ENCODE peak calls at places on chromosome 17, in six cellular contexts. C is A549, B is HepG2, L is GM12878, Z is K562, G is upper lobe of left lung. A is an unnamed sample.

GRCh38 chr17:47057831-47058230 is 78.8 kb upstream of the RPRML start:
- ATAC-seq in C (no peak), B (peak; percentile 22), L (no peak), Z (no peak), G (no peak), A (no peak)

GRCh38 chr17:17239832-17240231 is 2.9 kb upstream of the FLCN start:
- ATAC-seq in C (no peak), B (no peak), L (no peak), Z (no peak), G (no peak), A (no peak)

GRCh38 chr17:17567114-17567513 is 24.4 kb downstream of the PEMT start:
- ATAC-seq in C (no peak), B (no peak), L (no peak), Z (no peak), G (no peak), A (no peak)

GRCh38 chr17:56637254-56637653 is 43.8 kb downstream of the NOG start:
- ATAC-seq in C (peak; percentile 49), B (no peak), L (no peak), Z (no peak), G (no peak), A (no peak)

GRCh38 chr17:64532409-64532808 is 25.6 kb downstream of the CEP95 start:
- ATAC-seq in C (no peak), B (no peak), L (no peak), Z (no peak), G (no peak), A (no peak)

GRCh38 chr17:39919087-39919683 is 750 bp upstream of the GSDMB start:
- ATAC-seq in C (no peak), B (no peak), L (no peak), Z (peak; percentile 48), G (no peak), A (no peak)

GRCh38 chr17:66760324-66760723 is 74.6 kb upstream of the CACNG5 start:
- ATAC-seq in C (no peak), B (no peak), L (no peak), Z (no peak), G (no peak), A (no peak)

GRCh38 chr17:74227681-74228080 is 14.3 kb downstream of the TTYH2 start:
- ATAC-seq in C (no peak), B (no peak), L (no peak), Z (no peak), G (no peak), A (no peak)

GRCh38 chr17:59413014-59413725 is 81.7 kb downstream of the YPEL2 start:
- ATAC-seq in C (no peak), B (no peak), L (no peak), Z (no peak), G (no peak), A (no peak)

GRCh38 chr17:3635474-3636153 is 436 bp downstream of the SHPK start:
- ATAC-seq in C (peak; percentile 6), B (peak; percentile 57), L (peak; percentile 1), Z (peak; percentile 3), G (no peak), A (no peak)

GRCh38 chr17:37696366-37696765 is 48.5 kb downstream of the HNF1B start:
- ATAC-seq in C (no peak), B (no peak), L (no peak), Z (no peak), G (no peak), A (no peak)

GRCh38 chr17:78401891-78402290 is 23.4 kb downstream of the PGS1 start:
- ATAC-seq in C (peak; percentile 11), B (no peak), L (no peak), Z (no peak), G (no peak), A (no peak)

GRCh38 chr17:17950806-17951205 is 21.4 kb downstream of the TOM1L2 start:
- ATAC-seq in C (peak; percentile 80), B (peak; percentile 60), L (no peak), Z (no peak), G (no peak), A (no peak)

GRCh38 chr17:17229416-17230098 is 7.4 kb downstream of the FLCN start:
- ATAC-seq in C (no peak), B (no peak), L (no peak), Z (no peak), G (no peak), A (peak; percentile 35)

GRCh38 chr17:48970865-48971687 is 2.7 kb upstream of the GIP start:
- ATAC-seq in C (peak; percentile 40), B (peak; percentile 95), L (no peak), Z (peak; percentile 5), G (no peak), A (no peak)

GRCh38 chr17:27651411-27652345 is 20.7 kb downstream of the LGALS9 start:
- ATAC-seq in C (peak; percentile 65), B (peak; percentile 29), L (peak; percentile 71), Z (peak; percentile 65), G (peak; percentile 59), A (peak; percentile 36)

DNA sequence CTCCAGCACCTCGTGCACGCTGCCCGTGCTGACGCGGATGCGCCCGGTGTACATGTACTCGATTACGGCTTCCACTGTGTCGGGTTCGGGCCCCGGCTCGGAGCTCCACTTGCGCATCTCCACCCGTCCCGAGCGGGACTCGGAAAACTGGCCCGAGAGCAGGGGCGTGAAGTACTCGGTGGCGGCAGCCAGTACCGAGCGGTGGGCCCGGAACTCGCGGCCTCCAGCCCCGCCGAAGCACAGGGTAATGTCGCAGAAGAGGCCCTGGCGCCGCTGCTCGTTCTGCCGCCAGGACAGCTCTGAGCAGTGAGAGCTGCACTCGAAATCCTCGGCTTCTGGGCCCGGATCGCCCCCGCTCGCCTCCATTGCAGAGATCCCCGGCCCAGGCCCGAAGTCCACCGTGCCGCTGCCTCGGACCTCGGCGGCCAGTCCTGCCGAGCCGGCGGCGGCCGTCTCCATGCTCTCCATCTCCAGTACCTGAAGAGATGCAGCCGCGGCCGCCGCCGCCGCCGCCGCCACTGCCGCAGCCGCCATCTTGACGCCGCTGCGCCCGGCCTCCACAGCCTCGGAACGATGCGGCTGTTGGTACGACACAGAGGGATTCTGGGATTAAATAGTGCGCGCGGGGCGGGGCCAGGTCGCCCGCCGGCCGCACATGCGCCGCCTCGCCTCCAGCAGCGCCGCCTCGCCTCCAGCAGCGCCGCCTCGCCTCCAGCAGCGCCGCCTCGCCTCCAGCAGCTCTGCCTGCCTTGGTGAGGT is at the start of gene KLHL11:
- ATAC-seq in C (peak; percentile 96), B (peak; percentile 93), L (peak; percentile 96), Z (peak; percentile 98), G (peak; percentile 93), A (peak; percentile 98)
- TF ChIP-seq POLR2A in C (peak; percentile 96), B (peak; percentile 93), L (peak; percentile 93), Z (peak; percentile 87), G (peak; percentile 90), A (peak; percentile 79)

DNA sequence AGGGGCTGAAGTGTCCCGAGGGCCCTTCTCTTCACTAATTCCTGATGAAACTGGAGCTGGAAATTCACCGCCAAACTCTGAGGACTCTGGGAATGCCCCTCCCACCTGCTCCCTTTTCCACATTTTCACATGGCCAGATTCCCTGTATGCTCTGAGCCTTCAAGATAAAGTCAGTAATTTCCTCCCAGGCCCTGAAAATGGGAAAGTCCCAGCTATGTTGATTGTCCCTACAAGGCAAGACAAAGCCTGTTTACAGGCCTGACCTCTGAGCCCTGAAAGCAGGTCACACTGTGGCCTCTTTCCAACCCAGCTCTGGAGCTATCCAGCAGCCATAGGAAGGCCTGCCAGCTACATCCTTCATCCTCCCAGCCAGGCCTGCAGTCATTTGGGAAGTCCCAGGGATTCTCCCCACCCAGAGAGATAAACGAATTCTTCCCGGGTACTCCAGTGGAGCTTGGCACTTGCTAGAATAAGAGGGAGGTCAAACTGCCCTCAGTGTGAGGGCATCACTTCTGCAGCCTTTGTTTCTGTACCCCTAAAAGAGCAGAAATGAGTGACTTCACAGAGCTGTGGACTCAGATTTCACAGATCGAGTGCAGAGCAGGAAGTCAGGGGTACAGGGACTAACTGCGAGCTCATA is 19.6 kb upstream of the CCL2 start:
- ATAC-seq in C (peak; percentile 62), B (peak; percentile 59), L (peak; percentile 23), Z (no peak), G (peak; percentile 73), A (peak; percentile 91)
- TF ChIP-seq EP300 in C (no peak), B (no peak), L (no peak), Z (no peak), G (no peak), A (no peak)

GRCh38 chr17:77280304-77280910 is 139.6 kb downstream of the SEC14L1 start:
- ATAC-seq in C (no peak), B (peak; percentile 3), L (no peak), Z (no peak), G (no peak), A (peak; percentile 15)

GRCh38 chr17:77284023-77284617 is 143.4 kb downstream of the SEC14L1 start:
- ATAC-seq in C (no peak), B (no peak), L (no peak), Z (no peak), G (no peak), A (no peak)

GRCh38 chr17:77281024-77281903 is 140.5 kb downstream of the SEC14L1 start:
- ATAC-seq in C (peak; percentile 60), B (peak; percentile 55), L (peak; percentile 83), Z (peak; percentile 85), G (peak; percentile 80), A (peak; percentile 73)

GRCh38 chr17:77281904-77282367 is 141.2 kb downstream of the SEC14L1 start:
- ATAC-seq in C (peak; percentile 19), B (peak; percentile 0), L (peak; percentile 62), Z (no peak), G (no peak), A (no peak)

DNA sequence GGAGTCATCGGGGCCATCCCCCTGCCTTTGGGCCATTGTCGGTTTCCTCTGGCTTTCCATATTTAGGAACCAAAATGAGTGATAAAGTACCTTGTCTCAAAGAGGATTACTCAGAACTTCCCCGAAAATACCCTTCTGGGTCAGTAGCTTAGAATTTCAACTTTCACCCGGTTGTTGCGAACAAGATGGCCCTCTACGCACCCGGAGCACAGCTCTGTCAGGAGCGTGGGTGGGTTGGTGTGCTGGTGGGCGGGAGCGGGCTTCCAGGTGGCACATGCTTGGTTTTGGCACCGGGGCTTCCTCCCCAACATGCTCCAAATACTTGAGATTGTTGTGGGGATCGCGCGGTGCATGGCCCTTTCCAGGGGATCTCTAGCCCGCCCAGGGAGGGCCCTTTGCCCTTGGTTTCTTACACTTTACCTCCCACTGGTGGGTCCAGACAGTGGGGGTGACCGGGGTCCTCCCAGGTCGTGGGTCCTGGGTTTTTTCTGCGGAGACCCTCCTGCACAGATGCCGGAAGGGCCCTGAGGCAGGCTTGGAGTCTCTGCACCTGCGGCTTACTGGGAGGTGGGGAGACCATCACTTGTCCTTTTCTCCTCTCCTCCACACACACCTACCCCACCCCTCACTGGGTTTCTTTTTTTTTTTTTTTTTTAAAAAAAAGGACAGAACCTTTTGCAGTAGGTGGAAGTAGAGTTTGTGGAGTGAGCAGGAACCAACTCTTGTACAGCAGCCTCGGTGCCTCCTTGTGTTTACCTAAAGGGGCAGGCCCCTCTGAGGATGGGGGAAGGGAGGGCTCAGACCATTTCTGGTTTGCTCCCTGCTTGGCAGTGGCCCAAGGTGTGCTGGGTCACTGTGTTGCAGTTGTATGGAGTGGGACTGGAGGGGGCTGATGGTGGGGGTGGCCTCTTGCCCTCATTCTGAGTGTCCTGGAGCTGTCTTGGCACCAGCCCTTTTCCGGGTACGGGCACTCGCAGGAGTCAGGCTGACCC is 142.1 kb downstream of the SEC14L1 start:
- ATAC-seq in C (no peak), B (no peak), L (peak; percentile 46), Z (no peak), G (no peak), A (no peak)
- TF ChIP-seq POLR2A in C (no peak), B (no peak), L (no peak), Z (no peak), G (no peak), A (no peak)

DNA sequence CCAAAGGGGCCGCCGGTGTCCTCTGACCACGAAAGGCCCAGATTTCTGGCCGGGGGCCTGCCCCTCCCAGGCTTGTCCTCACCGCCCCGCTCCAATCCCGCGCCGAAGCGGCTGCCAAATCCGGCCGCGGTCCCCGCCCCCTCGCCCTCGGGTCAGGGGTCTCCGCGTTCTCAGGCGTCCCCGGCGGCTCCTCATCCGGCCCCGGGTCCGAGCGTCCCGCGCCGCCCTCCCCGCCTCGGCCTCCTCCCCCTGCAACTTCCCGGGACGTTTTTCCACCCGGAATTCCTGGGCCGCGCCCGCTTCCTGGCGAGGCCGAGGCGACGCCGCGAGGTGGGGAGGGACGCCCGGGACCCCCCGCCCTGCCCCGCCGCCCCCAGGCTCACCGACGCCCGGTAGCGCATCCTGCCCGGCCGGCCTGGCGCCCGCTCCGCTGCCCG is 7.2 kb downstream of the MYO1C start:
- ATAC-seq in C (peak; percentile 0), B (peak; percentile 7), L (peak; percentile 11), Z (peak; percentile 6), G (no peak), A (peak; percentile 1)
- TF ChIP-seq EP300 in C (no peak), B (no peak), L (no peak), Z (no peak), G (no peak), A (no peak)